ENCODE peak calls at places on chromosomes 16 and 17, in nine cellular contexts. K, H, N, E, O, D, Q, G and J are unnamed samples.
A peak's percentile ranks its signal among the peaks of the same experiment; 100 is the strongest.

GRCh38 chr17:44601574-44602372 is 44.5 kb downstream of the FZD2 start:
- DNase-seq in K (peak; percentile 49), H (no peak), N (peak; percentile 80), E (no peak), O (no peak), D (no peak), Q (no peak), G (no peak), J (no peak)

GRCh38 chr16:56279132-56279531 is 87.8 kb downstream of the GNAO1 start:
- DNase-seq in K (no peak), H (no peak), N (no peak), E (peak; percentile 29), O (no peak), D (no peak), Q (no peak), G (no peak), J (no peak)

GRCh38 chr16:10009691-10010090 is 172.5 kb downstream of the GRIN2A start:
- DNase-seq in K (no peak), H (no peak), N (no peak), E (no peak), O (no peak), D (no peak), Q (no peak), G (no peak), J (no peak)

GRCh38 chr16:48963306-48963705 is 318.3 kb downstream of the CBLN1 start:
- DNase-seq in K (no peak), H (no peak), N (no peak), E (no peak), O (no peak), D (no peak), Q (no peak), G (no peak), J (no peak)

GRCh38 chr17:2309338-2310143 is 5.8 kb downstream of the SRR start:
- DNase-seq in K (no peak), H (no peak), N (no peak), E (no peak), O (no peak), D (no peak), Q (peak; percentile 55), G (no peak), J (no peak)

GRCh38 chr16:87803385-87803784 is 37.6 kb upstream of the KLHDC4 start:
- DNase-seq in K (no peak), H (no peak), N (no peak), E (no peak), O (no peak), D (no peak), Q (no peak), G (no peak), J (no peak)

GRCh38 chr16:50747206-50747956 is 5.5 kb downstream of the CYLD start:
- DNase-seq in K (no peak), H (no peak), N (no peak), E (no peak), O (peak; percentile 16), D (no peak), Q (no peak), G (no peak), J (no peak)

GRCh38 chr17:79325707-79326106 is 251.1 kb downstream of the ENGASE start:
- DNase-seq in K (no peak), H (no peak), N (no peak), E (no peak), O (peak; percentile 86), D (peak; percentile 82), Q (peak; percentile 41), G (no peak), J (peak; percentile 33)

GRCh38 chr16:20949660-20950059 is 49.1 kb downstream of the LYRM1 start:
- DNase-seq in K (no peak), H (no peak), N (no peak), E (no peak), O (no peak), D (no peak), Q (no peak), G (no peak), J (no peak)

GRCh38 chr16:27892879-27893278 is 170.6 kb downstream of the GSG1L start:
- DNase-seq in K (no peak), H (no peak), N (no peak), E (no peak), O (peak; percentile 79), D (peak; percentile 34), Q (no peak), G (peak; percentile 27), J (no peak)

GRCh38 chr16:84358601-84359295 is 9.6 kb upstream of the ATP2C2 start:
- DNase-seq in K (no peak), H (no peak), N (no peak), E (no peak), O (no peak), D (no peak), Q (no peak), G (no peak), J (peak; percentile 13)

GRCh38 chr16:69417537-69418199 is 6.8 kb upstream of the CYB5B start:
- DNase-seq in K (no peak), H (no peak), N (no peak), E (no peak), O (peak; percentile 41), D (no peak), Q (no peak), G (no peak), J (no peak)

GRCh38 chr16:20884240-20884556 is 16.0 kb downstream of the DCUN1D3 start:
- DNase-seq in K (no peak), H (no peak), N (no peak), E (no peak), O (no peak), D (no peak), Q (no peak), G (no peak), J (no peak)

GRCh38 chr17:27996157-27997043 is 46.1 kb upstream of the NLK start:
- DNase-seq in K (no peak), H (no peak), N (no peak), E (no peak), O (no peak), D (no peak), Q (no peak), G (no peak), J (no peak)

GRCh38 chr16:75267631-75268264 is 16.3 kb upstream of the BCAR1 start:
- DNase-seq in K (peak; percentile 67), H (peak; percentile 91), N (peak; percentile 81), E (peak; percentile 65), O (peak; percentile 65), D (no peak), Q (peak; percentile 51), G (no peak), J (peak; percentile 84)

DNA sequence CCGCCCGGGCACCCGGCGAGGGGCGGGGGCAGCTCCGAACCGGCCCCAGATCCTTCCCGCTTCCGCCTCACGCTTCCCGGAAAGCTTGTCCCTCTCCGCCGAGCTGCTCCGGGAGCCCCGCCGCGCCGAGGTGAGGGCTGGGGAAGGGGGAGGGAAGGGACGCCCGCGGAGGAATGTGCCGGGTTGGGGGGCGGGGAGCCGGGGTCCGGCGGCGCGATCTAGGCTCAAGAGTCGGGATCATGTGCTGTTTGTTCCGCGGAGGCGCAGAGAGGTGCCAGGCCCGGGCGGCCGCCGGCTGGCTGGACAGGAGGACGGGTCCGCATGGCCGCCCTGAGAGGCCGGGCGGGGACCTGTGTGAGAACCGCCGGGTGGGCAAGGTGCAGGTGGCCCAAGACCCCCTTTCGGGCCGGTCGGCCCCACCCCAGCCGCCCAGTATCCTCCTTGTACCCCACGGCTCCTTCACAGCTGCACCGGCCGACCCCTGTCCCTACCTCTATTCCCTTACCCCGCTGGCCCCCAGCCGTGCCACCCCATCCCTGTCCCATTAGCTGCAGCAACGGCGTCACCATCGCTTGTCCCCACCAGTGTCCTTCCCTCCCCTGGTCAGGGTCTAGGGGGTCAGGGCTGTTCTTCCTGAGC is 396 bp downstream of the KIF1C start:
- DNase-seq in K (peak; percentile 67), H (peak; percentile 80), N (peak; percentile 49), E (peak; percentile 58), O (peak; percentile 96), D (peak; percentile 90), Q (peak; percentile 78), G (no peak), J (peak; percentile 89)
- H3K36me3 ChIP-seq in K (peaks cover 8% of the 10 kb centered on the region), H (peaks cover 23% of the 10 kb centered on the region), N (peaks cover 25% of the 10 kb centered on the region), E (peaks cover 23% of the 10 kb centered on the region), O (peaks cover 18% of the 10 kb centered on the region), D (no peaks in the 10 kb centered on the region), Q (no peaks in the 10 kb centered on the region), G (peaks cover 14% of the 10 kb centered on the region), J (peaks cover 18% of the 10 kb centered on the region)

DNA sequence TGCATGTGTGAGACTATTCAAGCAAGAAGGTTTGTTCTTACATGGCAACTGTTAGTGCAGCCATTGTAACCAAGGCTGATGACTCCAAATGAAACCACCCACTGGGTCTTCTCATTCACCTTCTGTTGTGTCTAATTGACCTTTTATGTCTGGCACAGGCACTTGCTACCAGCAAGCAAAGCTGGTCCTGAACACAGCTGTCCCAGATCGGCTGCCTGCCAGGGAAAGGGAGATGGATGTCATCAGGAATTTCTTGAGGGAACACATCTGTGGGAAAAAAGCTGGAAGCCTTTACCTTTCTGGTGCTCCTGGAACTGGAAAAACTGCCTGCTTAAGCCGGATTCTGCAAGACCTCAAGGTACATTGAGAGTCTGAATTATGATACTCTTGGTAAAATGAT is 3.6 kb downstream of the CDC6 start:
- DNase-seq in K (no peak), H (peak; percentile 47), N (no peak), E (no peak), O (no peak), D (no peak), Q (no peak), G (no peak), J (no peak)
- H3K36me3 ChIP-seq in K (no peaks in the 10 kb centered on the region), H (no peaks in the 10 kb centered on the region), N (peaks cover 31% of the 10 kb centered on the region), E (no peaks in the 10 kb centered on the region), O (peaks cover 30% of the 10 kb centered on the region), D (peaks cover 16% of the 10 kb centered on the region), Q (no peaks in the 10 kb centered on the region), G (peaks cover 58% of the 10 kb centered on the region), J (no peaks in the 10 kb centered on the region)

GRCh38 chr17:81716674-81716996 is 4.6 kb downstream of the SLC25A10 start:
- DNase-seq in K (no peak), H (no peak), N (no peak), E (no peak), O (no peak), D (no peak), Q (peak; percentile 29), G (no peak), J (no peak)
- H3K36me3 ChIP-seq in K (no peaks in the 10 kb centered on the region), H (no peaks in the 10 kb centered on the region), N (peaks cover 28% of the 10 kb centered on the region), E (peaks cover 4% of the 10 kb centered on the region), O (peaks cover 1% of the 10 kb centered on the region), D (no peaks in the 10 kb centered on the region), Q (no peaks in the 10 kb centered on the region), G (peaks cover 9% of the 10 kb centered on the region), J (no peaks in the 10 kb centered on the region)

DNA sequence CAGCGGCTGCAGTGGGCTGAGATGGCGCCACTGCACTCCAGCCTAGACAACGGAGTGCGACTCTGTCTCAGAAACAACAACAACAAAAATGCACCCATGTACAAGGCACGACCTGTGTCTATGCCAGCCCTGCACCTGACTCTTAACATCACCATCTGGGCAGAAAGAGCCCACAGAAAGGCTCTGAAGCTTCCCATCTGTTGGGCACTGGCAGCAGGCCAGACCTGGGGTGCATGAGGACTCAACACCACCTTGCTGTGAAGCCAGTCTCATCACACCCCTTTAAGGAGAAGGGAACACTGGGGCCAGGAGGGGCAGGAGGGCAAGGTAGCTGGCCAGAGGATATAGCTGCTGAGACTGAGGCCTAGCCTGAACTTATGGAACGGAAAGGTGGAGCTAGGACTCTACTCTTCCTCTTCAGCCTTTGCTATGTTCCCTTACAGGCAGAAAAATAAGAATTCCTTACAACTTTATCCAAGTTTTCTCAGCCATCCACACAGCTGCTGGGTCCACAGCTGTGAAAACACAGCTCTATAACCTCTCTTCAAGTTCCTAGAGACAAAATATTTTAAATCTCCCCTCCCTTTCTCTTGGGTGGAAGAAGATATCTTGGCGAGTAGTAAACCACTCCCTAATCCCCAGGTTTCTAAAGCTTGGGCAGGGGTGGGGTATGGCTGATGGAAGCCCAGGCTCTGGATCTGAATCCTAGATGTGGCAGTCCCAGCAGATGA is 2.8 kb downstream of the ELOB start:
- DNase-seq in K (no peak), H (no peak), N (no peak), E (no peak), O (no peak), D (no peak), Q (no peak), G (no peak), J (no peak)
- H3K36me3 ChIP-seq in K (peaks cover 12% of the 10 kb centered on the region), H (peaks cover 54% of the 10 kb centered on the region), N (peaks cover 62% of the 10 kb centered on the region), E (peaks cover 49% of the 10 kb centered on the region), O (peaks cover 36% of the 10 kb centered on the region), D (no peaks in the 10 kb centered on the region), Q (no peaks in the 10 kb centered on the region), G (peaks cover 33% of the 10 kb centered on the region), J (peaks cover 33% of the 10 kb centered on the region)